ENCODE peak calls at places on chromosome 5, in nine cellular contexts. O is HFFc6; T is body of pancreas; G is GM13976; N is brain pericyte; U is ACHN; S is HEK293T; A is activated naive CD4-positive, alpha-beta T cell; J is activated gamma-delta T cell treated with Interleukin-2 at 50 U/mL for 16 hours. C is an unnamed sample.

GRCh38 chr5:169006878-169007790 is 293.8 kb downstream of the SLIT3 start:
- DNase-seq in O (no peak), S (no peak), N (no peak), A (no peak), U (no peak), J (no peak), T (no peak), G (no peak), C (no peak)

GRCh38 chr5:76561959-76562358 is 61.2 kb downstream of the F2RL2 start:
- DNase-seq in N (no peak), G (no peak), J (no peak), S (no peak), A (no peak), U (no peak), O (no peak), T (peak; percentile 36), C (no peak)

GRCh38 chr5:142627371-142628217 is 58.3 kb downstream of the FGF1 start:
- DNase-seq in T (no peak), U (no peak), N (no peak), S (no peak), G (no peak), O (no peak), A (no peak), J (no peak), C (no peak)

GRCh38 chr5:130715541-130715940 is 449.5 kb downstream of the HINT1 start:
- DNase-seq in A (no peak), J (no peak), O (no peak), N (no peak), S (no peak), U (no peak), G (no peak), T (no peak), C (no peak)

GRCh38 chr5:123344819-123345426 is 78.3 kb downstream of the CEP120 start:
- DNase-seq in A (no peak), G (no peak), O (peak; percentile 40), S (peak; percentile 33), T (no peak), U (peak; percentile 31), N (no peak), J (no peak), C (no peak)

GRCh38 chr5:31500256-31500655 is 31.6 kb downstream of the DROSHA start:
- DNase-seq in N (no peak), A (no peak), T (no peak), U (no peak), O (no peak), G (no peak), S (no peak), J (no peak), C (no peak)

GRCh38 chr5:152051499-152052454 is 127.1 kb upstream of the GLRA1 start:
- DNase-seq in S (peak; percentile 9), N (no peak), U (no peak), J (no peak), O (no peak), T (no peak), G (no peak), A (no peak), C (no peak)

GRCh38 chr5:160511280-160511929 is 89.8 kb downstream of the PTTG1 start:
- DNase-seq in U (no peak), O (no peak), G (no peak), A (no peak), T (no peak), J (no peak), S (no peak), N (no peak), C (no peak)